ENCODE peak calls at places on chromosomes 11 and 22, in eight cellular contexts. R is AG04449, D is tibial artery, U is astrocyte, C is dorsolateral prefrontal cortex, E is fibroblast of mammary gland, H is fibroblast of lung, S is heart right ventricle. V is an unnamed sample.

GRCh38 chr22:44396727-44397722 is 84.3 kb upstream of the SHISAL1 start:
- DNase-seq in C (peak), D (peak), U (no peak), R (no peak), H (no peak), S (no peak), E (no peak), V (no peak)

GRCh38 chr11:12404461-12404860 is 27.1 kb downstream of the PARVA start:
- DNase-seq in R (no peak), E (no peak), U (no peak), C (no peak), H (no peak), S (no peak), D (no peak), V (no peak)

GRCh38 chr22:21917959-21918261 is 34.7 kb downstream of the PPM1F start:
- DNase-seq in D (no peak), E (no peak), H (no peak), C (no peak), S (no peak), R (no peak), U (no peak), V (no peak)

GRCh38 chr11:110362916-110363574 is 66.6 kb upstream of the RDX start:
- DNase-seq in U (no peak), D (no peak), E (no peak), R (no peak), S (no peak), H (no peak), C (peak), V (no peak)

GRCh38 chr11:78838417-78838816 is 263.8 kb upstream of the NARS2 start:
- DNase-seq in E (no peak), H (no peak), R (no peak), C (no peak), S (no peak), D (no peak), U (no peak), V (no peak)

GRCh38 chr22:47443836-47444745 is 681.6 kb downstream of the TBC1D22A start:
- DNase-seq in E (no peak), U (no peak), H (no peak), D (no peak), R (no peak), S (no peak), C (no peak), V (no peak)

GRCh38 chr22:43007519-43008102 is 7.3 kb downstream of the PACSIN2 start:
- DNase-seq in C (no peak), S (no peak), R (no peak), U (peak), E (peak), D (no peak), H (peak), V (no peak)

GRCh38 chr11:67606150-67606476 is 623 bp upstream of the NDUFV1 start:
- DNase-seq in H (no peak), U (peak), E (no peak), C (no peak), R (no peak), S (no peak), D (no peak), V (no peak)

GRCh38 chr22:23180301-23180892 is at the start of gene BCR:
- DNase-seq in D (peak), R (no peak), C (peak), E (peak), H (peak), U (peak), S (peak), V (no peak)

GRCh38 chr11:32843544-32843943 is 13.8 kb downstream of the PRRG4 start:
- DNase-seq in U (no peak), C (no peak), E (no peak), R (no peak), H (no peak), D (no peak), S (no peak), V (no peak)

GRCh38 chr22:42910221-42910942 is 53.3 kb upstream of the ARFGAP3 start:
- DNase-seq in S (no peak), R (no peak), E (no peak), H (no peak), U (no peak), D (no peak), C (no peak), V (no peak)

GRCh38 chr11:107752954-107753822 is 41.3 kb upstream of the SLN start:
- DNase-seq in U (no peak), E (peak), D (no peak), R (no peak), H (peak), C (no peak), S (no peak), V (no peak)

GRCh38 chr22:32475428-32476010 is 908 bp downstream of the FBXO7 start:
- DNase-seq in R (no peak), D (peak), U (no peak), H (peak), C (peak), E (no peak), S (peak), V (peak)

GRCh38 chr22:32473388-32473952 is 1.1 kb upstream of the FBXO7 start:
- DNase-seq in U (peak), C (no peak), D (no peak), S (peak), H (peak), R (no peak), E (peak), V (peak)

GRCh38 chr22:32476804-32477203 is 2.2 kb downstream of the FBXO7 start:
- DNase-seq in S (no peak), U (no peak), H (no peak), C (no peak), R (no peak), E (no peak), D (no peak), V (no peak)

GRCh38 chr22:32476286-32476685 is 1.7 kb downstream of the FBXO7 start:
- DNase-seq in C (no peak), E (no peak), R (no peak), S (no peak), U (no peak), D (no peak), H (no peak), V (no peak)

DNA sequence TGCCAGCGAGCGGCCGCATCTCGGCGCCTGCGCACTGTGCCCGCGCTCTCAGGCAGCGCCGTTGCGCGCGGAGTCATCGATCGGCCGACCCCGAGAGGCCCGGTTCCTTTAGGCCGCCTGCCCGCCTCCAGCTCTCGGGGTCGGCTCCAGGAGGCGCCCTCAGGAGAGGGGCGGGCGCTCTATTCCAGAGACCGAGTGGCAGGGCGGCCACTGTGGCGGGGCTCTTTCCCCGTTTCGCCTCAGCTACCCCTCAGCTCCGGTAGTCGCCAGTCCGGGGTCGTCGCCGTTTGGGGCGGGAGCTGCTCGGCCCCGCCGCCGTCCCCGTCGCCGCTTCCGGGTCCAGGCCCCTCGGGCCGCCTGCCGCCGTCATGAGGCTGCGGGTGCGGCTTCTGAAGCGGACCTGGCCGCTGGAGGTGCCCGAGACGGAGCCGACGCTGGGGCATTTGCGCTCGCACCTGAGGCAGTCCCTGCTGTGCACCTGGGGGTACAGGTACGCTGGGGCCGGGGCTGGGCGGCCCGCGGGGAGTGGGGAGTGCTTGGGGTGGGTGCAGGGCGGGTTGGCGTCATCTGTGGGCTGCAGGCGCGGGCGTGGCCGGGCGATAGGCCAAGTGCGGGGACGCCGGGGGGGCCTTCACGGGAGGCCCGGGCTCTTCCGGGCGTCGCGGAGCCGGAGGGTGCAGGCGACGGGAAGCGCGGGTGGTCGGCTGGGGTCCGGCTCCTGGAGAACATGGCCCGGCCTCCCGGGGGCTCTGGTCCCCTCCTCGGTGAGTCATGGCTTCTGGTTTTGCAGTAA is at the start of gene FBXO7:
- DNase-seq in S (peak), E (peak), H (peak), R (peak), U (peak), D (peak), C (peak), V (peak)
- TF ChIP-seq CTCF in S (peak), E (peak), H (peak), R (peak), U (no peak), D (peak), C (peak), V (peak)

GRCh38 chr22:50696251-50696798 is 23.7 kb downstream of the SHANK3 start:
- DNase-seq in R (no peak), S (no peak), U (no peak), D (no peak), H (no peak), E (no peak), C (no peak), V (no peak)

GRCh38 chr22:50695421-50696250 is 23.0 kb downstream of the SHANK3 start:
- DNase-seq in U (no peak), C (no peak), S (no peak), H (no peak), E (no peak), D (no peak), R (no peak), V (no peak)

GRCh38 chr22:50698546-50698945 is 25.9 kb downstream of the SHANK3 start:
- DNase-seq in U (no peak), D (no peak), C (no peak), R (no peak), H (no peak), S (no peak), E (no peak), V (no peak)

GRCh38 chr22:50697667-50698506 is 25.3 kb downstream of the SHANK3 start:
- DNase-seq in U (no peak), R (no peak), C (no peak), D (no peak), H (no peak), S (no peak), E (no peak), V (no peak)

DNA sequence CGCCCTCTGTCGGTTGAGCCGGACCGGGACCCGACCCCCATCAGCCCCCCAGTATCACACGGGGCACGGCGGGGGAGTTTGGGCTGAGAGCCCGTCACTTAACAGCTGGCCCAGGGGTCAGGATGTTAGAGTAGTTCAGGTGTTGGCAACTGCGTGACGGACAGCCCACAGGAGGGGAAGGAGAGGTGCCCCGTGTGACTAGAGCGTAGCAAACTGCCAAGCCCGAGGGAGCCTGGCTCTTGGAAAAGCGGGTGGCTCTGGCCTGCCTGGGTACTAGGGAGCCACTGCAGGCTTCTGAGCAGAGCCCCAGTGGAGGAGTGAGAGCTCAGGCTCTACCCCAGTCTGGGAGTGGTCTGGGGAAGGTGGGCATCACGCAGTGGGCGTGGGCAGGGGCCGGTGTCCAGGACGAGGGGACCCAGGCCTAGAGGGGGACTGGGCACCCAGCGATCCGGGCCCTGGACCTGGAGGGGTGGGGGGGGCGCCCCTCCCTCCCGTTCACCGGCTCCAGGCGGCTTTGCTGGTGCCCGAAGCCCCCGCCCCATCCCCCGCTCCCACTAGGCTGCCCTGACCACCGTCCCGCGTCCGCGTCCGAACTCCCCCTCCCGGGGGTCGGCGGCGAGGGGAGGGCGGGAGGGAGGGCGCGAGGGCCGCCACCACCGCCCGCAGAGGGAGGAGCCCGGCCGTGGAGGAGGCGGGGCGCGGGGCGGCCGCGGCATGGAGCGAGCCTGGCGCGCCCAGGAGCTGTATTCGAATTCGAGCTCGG is 24.4 kb downstream of the SHANK3 start:
- DNase-seq in C (no peak), S (no peak), H (no peak), R (no peak), E (no peak), U (no peak), D (no peak), V (no peak)
- H3K4me3 ChIP-seq in C (peak), S (no peak), H (no peak), R (peak), E (peak), U (peak), D (no peak), V (peak)

DNA sequence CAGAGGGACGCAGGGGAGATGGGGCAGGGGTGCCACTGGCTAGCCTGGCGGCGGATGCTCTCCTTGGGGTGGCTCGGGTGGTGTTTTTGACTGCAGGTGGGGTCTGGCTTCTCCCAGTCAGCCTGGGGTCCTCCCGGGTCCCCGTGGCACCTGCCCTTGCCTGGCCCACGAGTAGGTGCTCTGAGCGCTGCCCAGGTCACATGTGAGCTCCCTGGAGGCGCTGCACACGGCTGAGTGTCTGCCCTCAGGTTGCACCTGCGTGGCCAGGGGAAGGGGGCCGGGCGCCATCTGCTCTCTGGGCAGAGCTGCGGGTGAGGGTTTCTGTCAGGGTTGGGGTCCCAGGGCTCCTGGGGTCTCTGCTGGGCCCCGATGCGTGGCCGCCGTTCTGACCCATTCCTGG is 5.2 kb downstream of the TSPAN4 start:
- DNase-seq in H (no peak), R (no peak), D (no peak), U (no peak), C (no peak), S (no peak), E (no peak), V (no peak)
- TF ChIP-seq CTCF in H (no peak), R (peak), D (no peak), U (no peak), C (no peak), S (no peak), E (no peak), V (no peak)

DNA sequence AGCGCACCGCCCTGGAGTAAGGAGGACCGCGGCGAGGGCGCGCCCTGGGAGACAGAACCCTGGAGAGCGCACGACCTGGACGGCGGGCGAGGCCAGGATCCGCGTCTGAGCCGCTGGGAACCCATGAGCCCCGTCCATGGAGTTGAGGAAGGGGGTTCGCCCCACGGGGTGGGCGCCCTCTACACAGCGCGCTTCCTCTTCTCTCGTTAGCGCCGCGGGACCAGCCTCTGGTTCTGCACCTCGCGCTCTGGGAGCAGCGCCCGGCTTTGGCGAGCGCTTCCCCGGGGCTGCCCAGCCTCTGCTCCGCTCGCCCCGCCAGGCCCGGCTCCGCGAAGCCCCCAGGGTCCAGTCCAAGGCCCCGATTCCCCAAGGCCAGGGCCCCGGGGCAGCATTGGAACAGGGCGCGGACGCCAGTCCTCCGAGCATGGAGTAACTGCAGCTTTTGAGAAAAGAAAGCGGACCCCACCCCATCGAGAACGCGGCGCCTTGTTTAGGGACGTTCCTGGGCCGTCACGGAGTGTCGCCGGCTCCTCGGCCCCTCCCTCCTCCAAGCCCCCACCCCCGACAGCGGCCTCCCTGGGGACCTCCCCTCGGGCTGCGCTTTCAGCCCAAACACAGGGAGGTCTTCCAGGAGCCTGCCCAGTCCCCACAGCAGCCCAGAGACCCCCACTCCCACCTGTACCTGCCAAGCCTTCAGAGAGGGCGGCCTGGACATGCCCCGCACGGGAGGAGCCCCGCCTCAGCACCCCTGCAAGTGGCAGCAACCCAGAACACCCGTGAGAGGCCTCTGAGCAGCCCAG is 56.2 kb downstream of the BRD1 start:
- DNase-seq in U (no peak), D (peak), R (no peak), H (no peak), S (no peak), E (no peak), C (no peak), V (no peak)
- H3K4me3 ChIP-seq in U (no peak), D (no peak), R (no peak), H (no peak), S (no peak), E (no peak), C (no peak), V (no peak)

GRCh38 chr11:112005422-112006094 is 19.6 kb upstream of the DLAT start:
- DNase-seq in E (no peak), H (no peak), U (no peak), R (no peak), C (no peak), S (no peak), D (no peak), V (no peak)

GRCh38 chr11:112002491-112003216 is 22.6 kb upstream of the DLAT start:
- DNase-seq in U (no peak), H (no peak), D (no peak), C (no peak), R (no peak), S (no peak), E (no peak), V (no peak)

GRCh38 chr11:112000703-112001102 is 24.5 kb upstream of the DLAT start:
- DNase-seq in R (no peak), C (no peak), U (no peak), D (no peak), S (no peak), H (no peak), E (no peak), V (no peak)

GRCh38 chr11:111999111-111999510 is 26.1 kb upstream of the DLAT start:
- DNase-seq in R (no peak), H (no peak), E (no peak), D (no peak), C (no peak), S (no peak), U (no peak), V (no peak)

GRCh38 chr11:112004389-112004788 is 20.8 kb upstream of the DLAT start:
- DNase-seq in R (no peak), E (no peak), D (no peak), C (no peak), U (no peak), H (no peak), S (no peak), V (no peak)
- TF ChIP-seq CTCF in R (peak), E (peak), D (no peak), C (no peak), U (no peak), H (peak), S (peak), V (peak)